ENCODE peak calls at places on chromosomes 3 and 15, in nine cellular contexts. U is CD8-positive, alpha-beta memory T cell; Q is astrocyte of the cerebellum; O is posterior vena cava; A is AG10803; P is stimulated activated CD4-positive, alpha-beta T cell treated with anti-CD3 and anti-CD28 coated beads, Interleukin-1b, Interleukin-23, amount 100 ng/mL, for 4 hours; J is GM23248; S is mesenteric fat pad; T is AG09319. V is an unnamed sample.
A peak's percentile ranks its signal among the peaks of the same experiment; 100 is the strongest.

GRCh38 chr3:157499342-157499963 is 3.8 kb downstream of the VEPH1 start:
- DNase-seq in U (no peak), Q (no peak), O (no peak), A (no peak), P (no peak), J (peak; percentile 45), S (no peak), T (no peak), V (peak; percentile 91)

GRCh38 chr3:40055956-40056355 is 246.5 kb downstream of the MYRIP start:
- DNase-seq in U (no peak), Q (no peak), O (no peak), A (peak; percentile 59), P (no peak), J (peak; percentile 35), S (no peak), T (no peak), V (no peak)

GRCh38 chr3:27349832-27350231 is 19.4 kb downstream of the NEK10 start:
- DNase-seq in U (no peak), Q (no peak), O (no peak), A (no peak), P (no peak), J (no peak), S (no peak), T (no peak), V (no peak)

GRCh38 chr3:37899101-37899707 is 37.5 kb downstream of the CTDSPL start:
- DNase-seq in U (no peak), Q (no peak), O (no peak), A (no peak), P (no peak), J (no peak), S (no peak), T (no peak), V (no peak)

GRCh38 chr3:119715105-119715504 is 12.3 kb downstream of the CFAP91 start:
- DNase-seq in U (no peak), Q (no peak), O (no peak), A (no peak), P (no peak), J (no peak), S (no peak), T (no peak), V (no peak)

GRCh38 chr15:39333393-39333792 is 247.5 kb upstream of the THBS1 start:
- DNase-seq in U (no peak), Q (no peak), O (no peak), A (no peak), P (no peak), J (no peak), S (no peak), T (no peak), V (no peak)

GRCh38 chr3:11640009-11640673 is 3.6 kb downstream of the VGLL4 start:
- DNase-seq in U (no peak), Q (no peak), O (no peak), A (no peak), P (no peak), J (no peak), S (no peak), T (no peak), V (no peak)

GRCh38 chr3:131142580-131142979 is 115.9 kb downstream of the NEK11 start:
- DNase-seq in U (no peak), Q (no peak), O (no peak), A (peak; percentile 3), P (no peak), J (peak; percentile 28), S (no peak), T (no peak), V (no peak)

GRCh38 chr15:30973379-30973778 is 18.0 kb downstream of the MTMR10 start:
- DNase-seq in U (no peak), Q (no peak), O (no peak), A (no peak), P (no peak), J (no peak), S (no peak), T (no peak), V (no peak)

GRCh38 chr3:40985195-40985594 is 214.1 kb upstream of the CTNNB1 start:
- DNase-seq in U (no peak), Q (no peak), O (no peak), A (no peak), P (no peak), J (no peak), S (no peak), T (no peak), V (no peak)

GRCh38 chr3:140859592-140860336 is 81.9 kb upstream of the SLC25A36 start:
- DNase-seq in U (no peak), Q (no peak), O (no peak), A (no peak), P (no peak), J (no peak), S (no peak), T (no peak), V (no peak)

GRCh38 chr15:73632670-73633058 is 525 bp downstream of the NPTN start:
- DNase-seq in U (no peak), Q (no peak), O (peak; percentile 85), A (no peak), P (no peak), J (no peak), S (no peak), T (no peak), V (no peak)

GRCh38 chr3:112546216-112546759 is 15.5 kb downstream of the ATG3 start:
- DNase-seq in U (no peak), Q (no peak), O (no peak), A (no peak), P (no peak), J (peak; percentile 38), S (no peak), T (no peak), V (no peak)

GRCh38 chr15:41231536-41231935 is 468 bp downstream of the CHP1 start:
- DNase-seq in U (no peak), Q (no peak), O (no peak), A (peak; percentile 5), P (no peak), J (no peak), S (no peak), T (no peak), V (no peak)

GRCh38 chr3:125381743-125382142 is 6.6 kb upstream of the ZNF148 start:
- DNase-seq in U (no peak), Q (no peak), O (no peak), A (peak; percentile 76), P (no peak), J (peak; percentile 67), S (no peak), T (no peak), V (no peak)

GRCh38 chr3:72158639-72159005 is 373.7 kb upstream of the PROK2 start:
- DNase-seq in U (no peak), Q (no peak), O (no peak), A (no peak), P (no peak), J (no peak), S (no peak), T (no peak), V (peak; percentile 33)

GRCh38 chr3:133040696-133041523 is 2.7 kb downstream of the TMEM108 start:
- DNase-seq in U (no peak), Q (peak; percentile 80), O (peak; percentile 82), A (peak; percentile 67), P (no peak), J (peak; percentile 79), S (no peak), T (peak; percentile 12), V (no peak)

GRCh38 chr15:70474682-70475438 is 288.5 kb downstream of the UACA start:
- DNase-seq in U (peak; percentile 61), Q (peak; percentile 100), O (peak; percentile 96), A (peak; percentile 94), P (no peak), J (peak; percentile 97), S (peak; percentile 93), T (peak; percentile 96), V (peak; percentile 85)

GRCh38 chr15:41055706-41056105 is 60.4 kb downstream of the INO80 start:
- DNase-seq in U (no peak), Q (no peak), O (no peak), A (no peak), P (no peak), J (no peak), S (no peak), T (no peak), V (no peak)

GRCh38 chr3:129276385-129276784 is 2.3 kb upstream of the HMCES start:
- DNase-seq in U (no peak), Q (no peak), O (no peak), A (no peak), P (no peak), J (no peak), S (no peak), T (no peak), V (no peak)

GRCh38 chr3:143171141-143171651 is 51.6 kb downstream of the CHST2 start:
- DNase-seq in U (no peak), Q (no peak), O (no peak), A (peak; percentile 35), P (no peak), J (peak; percentile 29), S (no peak), T (no peak), V (no peak)

GRCh38 chr3:6644070-6644929 is 216.6 kb upstream of the GRM7 start:
- DNase-seq in U (no peak), Q (no peak), O (no peak), A (no peak), P (no peak), J (no peak), S (no peak), T (no peak), V (no peak)

GRCh38 chr3:125496701-125497100 is 23.3 kb downstream of the SNX4 start:
- DNase-seq in U (no peak), Q (no peak), O (no peak), A (no peak), P (no peak), J (no peak), S (no peak), T (no peak), V (no peak)

GRCh38 chr15:74173545-74174215 is at the start of gene ISLR:
- DNase-seq in U (no peak), Q (peak; percentile 15), O (no peak), A (peak; percentile 93), P (no peak), J (peak; percentile 70), S (peak; percentile 89), T (peak; percentile 78), V (peak; percentile 85)

GRCh38 chr3:126926684-126927404 is 56.1 kb upstream of the PLXNA1 start:
- DNase-seq in U (no peak), Q (peak; percentile 64), O (peak; percentile 95), A (peak; percentile 84), P (no peak), J (peak; percentile 98), S (no peak), T (peak; percentile 55), V (no peak)

GRCh38 chr3:2392981-2393380 is 294.3 kb downstream of the CNTN4 start:
- DNase-seq in U (no peak), Q (peak; percentile 4), O (no peak), A (no peak), P (no peak), J (no peak), S (no peak), T (no peak), V (no peak)

GRCh38 chr3:42174679-42175660 is 83.8 kb downstream of the TRAK1 start:
- DNase-seq in U (no peak), Q (peak; percentile 44), O (no peak), A (no peak), P (no peak), J (no peak), S (no peak), T (no peak), V (no peak)

GRCh38 chr3:136444581-136444980 is 194.4 kb downstream of the PCCB start:
- DNase-seq in U (no peak), Q (no peak), O (no peak), A (peak; percentile 9), P (no peak), J (no peak), S (no peak), T (no peak), V (no peak)

GRCh38 chr3:63970596-63971468 is 52.5 kb downstream of the PSMD6 start:
- DNase-seq in U (no peak), Q (no peak), O (no peak), A (peak; percentile 31), P (no peak), J (peak; percentile 64), S (no peak), T (no peak), V (no peak)

GRCh38 chr15:72994778-72995177 is 57.5 kb upstream of the NEO1 start:
- DNase-seq in U (no peak), Q (no peak), O (no peak), A (no peak), P (no peak), J (peak; percentile 38), S (no peak), T (no peak), V (no peak)

GRCh38 chr3:64384561-64384960 is 159.3 kb upstream of the PRICKLE2 start:
- DNase-seq in U (no peak), Q (no peak), O (no peak), A (no peak), P (no peak), J (peak; percentile 15), S (no peak), T (no peak), V (no peak)

V was measured in kidney.